ENCODE peak calls at places on chromosomes 2 and 18, in six cellular contexts. B, D, X, M, W and E are unnamed samples.
A peak's percentile ranks its signal among the peaks of the same experiment; 100 is the strongest.

GRCh38 chr2:183059561-183059960 is 19.0 kb upstream of the DUSP19 start:
- DNase-seq in B (peak; percentile 61), D (no peak), X (peak; percentile 91), M (no peak), W (no peak), E (no peak)

GRCh38 chr2:3134026-3134571 is 243.5 kb downstream of the EIPR1 start:
- DNase-seq in B (no peak), D (no peak), X (no peak), M (no peak), W (no peak), E (no peak)

GRCh38 chr2:172285010-172285621 is 142.3 kb upstream of the ITGA6 start:
- DNase-seq in B (peak; percentile 84), D (no peak), X (peak; percentile 81), M (no peak), W (no peak), E (no peak)

GRCh38 chr2:10285578-10286198 is 17.0 kb upstream of the HPCAL1 start:
- DNase-seq in B (peak; percentile 69), D (no peak), X (peak; percentile 47), M (peak; percentile 95), W (no peak), E (no peak)

GRCh38 chr2:238910751-238911351 is 63.0 kb downstream of the TWIST2 start:
- DNase-seq in B (no peak), D (no peak), X (no peak), M (no peak), W (no peak), E (no peak)

GRCh38 chr2:190221438-190221837 is 98.2 kb downstream of the HIBCH start:
- DNase-seq in B (no peak), D (no peak), X (no peak), M (no peak), W (no peak), E (no peak)

GRCh38 chr18:48023334-48024008 is 93.0 kb upstream of the SMAD2 start:
- DNase-seq in B (no peak), D (no peak), X (peak; percentile 57), M (peak; percentile 89), W (no peak), E (peak; percentile 23)

GRCh38 chr2:177246000-177246399 is 18.5 kb downstream of the NFE2L2 start:
- DNase-seq in B (no peak), D (no peak), X (no peak), M (no peak), W (no peak), E (no peak)

GRCh38 chr2:179096090-179096489 is 46.2 kb upstream of the CCDC141 start:
- DNase-seq in B (no peak), D (no peak), X (no peak), M (no peak), W (peak; percentile 24), E (no peak)

GRCh38 chr2:96336873-96337272 is 1.3 kb downstream of the NCAPH start:
- DNase-seq in B (no peak), D (no peak), X (no peak), M (no peak), W (no peak), E (no peak)

GRCh38 chr2:109157563-109158105 is 28.6 kb downstream of the SH3RF3 start:
- DNase-seq in B (no peak), D (no peak), X (no peak), M (no peak), W (no peak), E (no peak)

GRCh38 chr2:235378261-235378660 is 115.6 kb upstream of the AGAP1 start:
- DNase-seq in B (no peak), D (no peak), X (no peak), M (no peak), W (no peak), E (peak; percentile 84)

GRCh38 chr2:200320344-200320743 is 13.9 kb downstream of the SPATS2L start:
- DNase-seq in B (no peak), D (no peak), X (no peak), M (no peak), W (no peak), E (no peak)

GRCh38 chr2:146584316-146584715 is 1260.5 kb upstream of the ACVR2A start:
- DNase-seq in B (no peak), D (no peak), X (no peak), M (no peak), W (no peak), E (no peak)

GRCh38 chr2:150376627-150377335 is 110.7 kb downstream of the RND3 start:
- DNase-seq in B (peak; percentile 35), D (no peak), X (peak; percentile 50), M (no peak), W (no peak), E (no peak)

GRCh38 chr2:74703373-74703772 is 49.3 kb downstream of the SEMA4F start:
- DNase-seq in B (no peak), D (no peak), X (no peak), M (no peak), W (no peak), E (no peak)

GRCh38 chr18:57121542-57122112 is 25.3 kb upstream of the BOD1L2 start:
- DNase-seq in B (no peak), D (no peak), X (no peak), M (no peak), W (no peak), E (no peak)

GRCh38 chr18:35407871-35408481 is 30.8 kb upstream of the ZNF396 start:
- DNase-seq in B (peak; percentile 53), D (peak; percentile 16), X (peak; percentile 80), M (peak; percentile 62), W (peak; percentile 69), E (peak; percentile 84)

GRCh38 chr2:11744631-11745394 is 1.6 kb upstream of the LPIN1 start:
- DNase-seq in B (no peak), D (no peak), X (peak; percentile 53), M (peak; percentile 71), W (no peak), E (peak; percentile 78)

GRCh38 chr2:218383892-218384519 is 1.9 kb downstream of the SLC11A1 start:
- DNase-seq in B (no peak), D (no peak), X (no peak), M (no peak), W (no peak), E (no peak)

GRCh38 chr2:3639653-3640052 is 18.3 kb upstream of the ALLC start:
- DNase-seq in B (no peak), D (no peak), X (no peak), M (no peak), W (no peak), E (no peak)

GRCh38 chr2:60104514-60105501 is 448.6 kb downstream of the BCL11A start:
- DNase-seq in B (no peak), D (no peak), X (peak; percentile 1), M (no peak), W (peak; percentile 13), E (no peak)

GRCh38 chr2:133439281-133439920 is 128.9 kb downstream of the NCKAP5 start:
- DNase-seq in B (no peak), D (no peak), X (no peak), M (no peak), W (no peak), E (no peak)

GRCh38 chr2:230075988-230076631 is 7.4 kb upstream of the SLC16A14 start:
- DNase-seq in B (no peak), D (no peak), X (no peak), M (no peak), W (no peak), E (peak; percentile 57)

GRCh38 chr18:51531496-51531895 is 334.0 kb upstream of the MEX3C start:
- DNase-seq in B (no peak), D (no peak), X (no peak), M (no peak), W (no peak), E (no peak)

GRCh38 chr2:27021253-27021801 is 11.4 kb upstream of the TMEM214 start:
- DNase-seq in B (no peak), D (no peak), X (no peak), M (no peak), W (no peak), E (no peak)

GRCh38 chr2:44930274-44930826 is 11.2 kb upstream of the SIX3 start:
- DNase-seq in B (no peak), D (no peak), X (no peak), M (no peak), W (no peak), E (no peak)

GRCh38 chr2:70085711-70086277 is 1.5 kb upstream of the PCBP1 start:
- DNase-seq in B (no peak), D (no peak), X (peak; percentile 15), M (no peak), W (no peak), E (peak; percentile 28)

GRCh38 chr2:212032032-212032431 is 506.6 kb downstream of the ERBB4 start:
- DNase-seq in B (peak; percentile 54), D (no peak), X (peak; percentile 79), M (peak; percentile 3), W (no peak), E (no peak)

GRCh38 chr18:56067216-56067611 is 479.2 kb upstream of the TCF4 start:
- DNase-seq in B (no peak), D (no peak), X (no peak), M (peak; percentile 19), W (no peak), E (no peak)

GRCh38 chr18:57775937-57776336 is 27.2 kb downstream of the ATP8B1 start:
- DNase-seq in B (no peak), D (no peak), X (peak; percentile 48), M (no peak), W (no peak), E (no peak)